ENCODE peak calls at places on chromosome 22, in six cellular contexts. L is H9, Q is neuronal stem cell, N is IMR-90, C is trophoblast cell, B is mesenchymal stem cell. S is an unnamed sample.

GRCh38 chr22:36015155-36015805 is 13.3 kb downstream of the RBFOX2 start:
- DNase-seq in N (no peak), C (no peak), Q (no peak), B (no peak), L (no peak), S (no peak)

GRCh38 chr22:24208012-24208749 is 26.9 kb downstream of the SUSD2 start:
- DNase-seq in N (peak; percentile 98), B (peak; percentile 99), C (peak; percentile 85), L (no peak), Q (no peak), S (no peak)

GRCh38 chr22:24481641-24482040 is 13.5 kb upstream of the UPB1 start:
- DNase-seq in L (no peak), Q (no peak), N (no peak), C (no peak), B (no peak), S (no peak)

GRCh38 chr22:24146791-24147353 is 34.4 kb upstream of the SUSD2 start:
- DNase-seq in C (peak; percentile 29), Q (no peak), L (peak; percentile 54), N (peak; percentile 92), B (peak; percentile 94), S (no peak)

GRCh38 chr22:17785185-17786184 is 11.2 kb upstream of the BID start:
- DNase-seq in C (peak; percentile 62), N (no peak), L (peak; percentile 88), Q (no peak), B (peak; percentile 42), S (peak; percentile 74)

GRCh38 chr22:37843746-37844089 is 416 bp downstream of the ANKRD54 start:
- DNase-seq in N (peak; percentile 32), C (no peak), L (no peak), B (peak; percentile 66), Q (no peak), S (no peak)

GRCh38 chr22:19109198-19110063 is 12.8 kb downstream of the DGCR2 start:
- DNase-seq in B (peak; percentile 74), N (peak; percentile 64), Q (no peak), L (no peak), C (no peak), S (no peak)

GRCh38 chr22:36239150-36239400 is 252 bp downstream of the APOL2 start:
- DNase-seq in N (no peak), L (no peak), B (no peak), Q (no peak), C (no peak), S (no peak)

GRCh38 chr22:27804683-27805297 is 3.2 kb upstream of the MN1 start:
- DNase-seq in Q (peak; percentile 64), C (peak; percentile 24), N (peak; percentile 64), L (peak; percentile 79), B (peak; percentile 74), S (peak; percentile 86)

GRCh38 chr22:19984201-19984753 is 32.3 kb downstream of the ARVCF start:
- DNase-seq in C (peak; percentile 60), B (peak; percentile 78), Q (no peak), N (peak; percentile 79), L (no peak), S (no peak)

GRCh38 chr22:22357024-22357868 is 112.7 kb downstream of the VPREB1 start:
- DNase-seq in Q (peak; percentile 78), N (peak; percentile 43), C (peak; percentile 75), L (peak; percentile 91), B (peak; percentile 58), S (peak; percentile 94)

GRCh38 chr22:20198527-20199319 is 47.9 kb upstream of the CCDC188 start:
- DNase-seq in Q (no peak), C (no peak), N (no peak), B (no peak), L (no peak), S (no peak)

GRCh38 chr22:41832553-41833368 is at the start of gene SREBF2:
- DNase-seq in N (peak; percentile 99), Q (peak; percentile 100), L (peak; percentile 100), B (peak; percentile 100), C (peak; percentile 99), S (peak; percentile 97)

GRCh38 chr22:41833369-41834004 is 582 bp downstream of the SREBF2 start:
- DNase-seq in Q (no peak), C (no peak), L (no peak), B (peak; percentile 48), N (no peak), S (peak; percentile 63)

GRCh38 chr22:41831383-41831782 is 1.5 kb upstream of the SREBF2 start:
- DNase-seq in B (peak; percentile 37), L (no peak), C (peak; percentile 99), Q (no peak), N (no peak), S (no peak)

GRCh38 chr22:41830174-41830573 is 2.7 kb upstream of the SREBF2 start:
- DNase-seq in Q (no peak), C (no peak), L (peak; percentile 52), B (no peak), N (no peak), S (no peak)

DNA sequence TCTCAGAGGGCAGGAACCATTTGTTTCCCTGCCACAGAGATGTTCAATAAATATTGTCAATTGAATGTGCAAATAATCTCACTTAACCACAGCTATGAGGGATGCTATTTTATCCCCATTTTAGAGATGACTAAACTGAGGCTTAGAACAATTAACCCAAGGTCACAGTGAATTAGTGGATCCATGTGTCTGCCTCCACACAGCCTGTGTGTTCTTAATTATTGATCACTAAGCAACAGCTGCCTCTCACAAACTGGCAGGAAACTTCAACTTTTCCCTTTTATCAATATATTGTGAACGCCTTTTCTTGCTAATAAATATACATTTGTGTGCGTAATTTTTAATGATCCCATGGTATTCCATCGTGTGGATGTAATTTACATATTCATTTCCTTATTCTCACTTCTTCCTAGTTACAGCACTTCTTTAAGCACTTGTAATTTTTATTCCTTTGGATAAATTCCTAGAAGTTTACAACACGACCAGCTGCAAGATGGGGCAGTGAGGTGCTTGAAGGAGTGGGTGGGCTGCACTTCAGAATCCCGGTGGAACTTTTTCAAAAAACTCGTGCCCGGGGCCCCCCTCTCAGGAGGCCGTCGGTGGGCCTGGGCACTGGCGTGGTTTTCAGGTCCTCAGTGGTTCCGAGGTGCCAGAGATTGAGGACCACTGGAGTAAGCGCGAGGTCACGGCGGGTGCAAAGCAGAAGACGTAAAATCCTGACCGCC is 915 bp upstream of the SREBF2 start:
- DNase-seq in Q (peak; percentile 26), N (peak; percentile 24), C (no peak), L (no peak), B (no peak), S (no peak)
- H2BK5ac ChIP-seq in Q (peak overlapping the region; percentile 94), N (peak overlapping the region; percentile 52), C (peak overlapping the region; percentile 100), L (peak overlapping the region; percentile 85), B (peak overlapping the region; percentile 87), S (peak overlapping the region; percentile 97)

DNA sequence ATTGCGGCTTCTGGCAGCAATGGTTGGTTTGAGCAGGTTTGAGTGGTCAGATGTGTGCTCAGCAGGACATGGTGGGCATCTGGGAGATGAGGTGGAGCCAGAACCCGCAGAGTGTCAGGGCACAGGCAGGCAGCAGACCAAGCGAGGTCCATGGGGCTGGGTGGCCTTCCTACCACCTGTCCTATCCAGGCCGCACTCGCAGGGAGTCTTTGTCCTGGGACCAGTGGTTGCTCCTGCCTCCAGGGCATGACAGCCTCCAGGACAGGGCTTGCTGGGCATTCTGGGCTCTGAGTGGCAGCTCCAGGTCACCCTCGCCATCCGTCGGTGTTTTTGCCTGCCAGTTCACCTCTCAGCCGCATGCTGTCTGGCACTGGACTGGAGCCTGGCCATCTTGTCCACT is 919.3 kb downstream of the TBC1D22A start:
- DNase-seq in B (no peak), C (no peak), Q (no peak), N (no peak), L (no peak), S (no peak)
- H4K91ac ChIP-seq in B (no peak overlapping the region), C (no peak overlapping the region), Q (no peak overlapping the region), N (no peak overlapping the region), L (no peak overlapping the region), S (no peak overlapping the region)

DNA sequence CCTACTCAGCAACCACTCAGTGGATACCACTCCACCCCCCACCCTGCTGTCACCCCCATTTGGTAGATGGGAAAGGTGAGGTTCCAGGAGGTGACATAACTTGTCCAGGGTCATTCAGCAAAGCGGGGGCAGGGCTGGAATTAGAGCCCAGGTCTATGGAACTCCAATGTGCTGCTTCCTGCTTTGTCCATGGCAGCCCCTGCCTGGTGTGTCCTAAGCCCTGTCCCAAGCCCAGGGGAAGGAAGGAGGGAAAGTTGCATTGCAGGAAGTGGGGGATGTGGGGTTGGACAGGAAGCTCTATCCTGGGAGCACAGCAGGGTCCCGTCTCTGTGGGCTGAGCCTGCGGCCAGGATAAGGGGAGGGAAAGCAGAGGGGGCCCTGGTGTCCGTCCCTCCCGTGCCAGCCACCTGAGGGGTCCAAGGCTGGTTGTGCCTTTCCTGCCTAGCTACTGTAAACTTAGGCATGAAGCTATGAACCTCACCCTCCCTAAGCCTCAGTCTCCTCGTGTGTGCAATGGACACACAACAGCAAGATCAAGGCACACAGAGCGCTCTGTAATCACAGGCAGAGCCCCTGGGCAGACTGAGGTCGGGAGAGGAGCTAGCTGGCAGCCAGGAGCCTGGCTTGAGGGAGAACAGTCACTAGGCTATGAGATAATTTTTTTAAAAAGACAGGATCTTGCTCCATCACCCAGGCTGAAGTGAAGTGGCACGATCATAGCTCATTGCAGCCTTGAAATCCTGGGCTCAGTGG is 12.9 kb downstream of the GAL3ST1 start:
- DNase-seq in N (no peak), C (no peak), B (no peak), Q (no peak), L (peak; percentile 66), S (no peak)
- H2BK5ac ChIP-seq in N (no peak overlapping the region), C (no peak overlapping the region), B (peak overlapping the region; percentile 47), Q (no peak overlapping the region), L (no peak overlapping the region), S (peak overlapping the region; percentile 71)

DNA sequence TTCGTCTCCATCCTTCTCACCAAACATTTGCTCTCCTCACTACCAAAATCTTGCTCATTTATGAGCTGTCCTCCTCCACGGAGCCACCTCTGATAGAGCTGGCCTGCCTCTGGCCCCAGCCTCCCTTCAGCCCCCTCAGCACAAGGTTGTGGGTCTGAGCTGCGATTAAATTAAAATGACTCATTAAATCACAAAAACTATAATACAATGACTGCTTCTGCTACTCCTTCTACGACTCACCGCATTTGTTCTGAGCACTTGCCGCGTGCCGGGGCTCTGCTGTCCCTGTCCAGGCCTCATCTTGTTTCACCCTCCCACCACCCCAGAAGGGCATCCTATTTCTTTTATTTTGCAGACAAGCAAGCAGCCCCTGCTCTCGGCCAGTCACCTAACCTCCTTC is 49.2 kb upstream of the TIMP3 start:
- DNase-seq in C (no peak), Q (no peak), N (peak; percentile 63), L (no peak), B (no peak), S (no peak)
- H4K91ac ChIP-seq in C (peak overlapping the region; percentile 78), Q (no peak overlapping the region), N (peak overlapping the region; percentile 66), L (no peak overlapping the region), B (peak overlapping the region; percentile 67), S (no peak overlapping the region)

GRCh38 chr22:45502215-45503070 is at the start of gene FBLN1:
- DNase-seq in Q (peak; percentile 85), B (peak; percentile 56), N (no peak), L (peak; percentile 74), C (peak; percentile 59), S (no peak)
- H2BK5ac ChIP-seq in Q (peak within 1 kb of the TSS; percentile 58), B (peak within 1 kb of the TSS; percentile 77), N (peak within 1 kb of the TSS; percentile 43), L (no peak within 1 kb of the TSS), C (peak within 1 kb of the TSS; percentile 97), S (peak within 1 kb of the TSS; percentile 91)

GRCh38 chr22:26536762-26537134 is 24.5 kb upstream of the TFIP11 start:
- DNase-seq in N (no peak), L (no peak), Q (no peak), B (no peak), C (no peak), S (no peak)

GRCh38 chr22:26534166-26534855 is 22.0 kb upstream of the TFIP11 start:
- DNase-seq in N (no peak), C (no peak), Q (no peak), B (no peak), L (no peak), S (no peak)

GRCh38 chr22:26534874-26535470 is 22.7 kb upstream of the TFIP11 start:
- DNase-seq in B (no peak), C (no peak), Q (no peak), N (no peak), L (no peak), S (no peak)

GRCh38 chr22:26536056-26536761 is 23.9 kb upstream of the TFIP11 start:
- DNase-seq in L (no peak), Q (no peak), N (no peak), B (no peak), C (no peak), S (no peak)

GRCh38 chr22:26535499-26535898 is 23.2 kb upstream of the TFIP11 start:
- DNase-seq in N (no peak), Q (no peak), B (no peak), L (no peak), C (no peak), S (no peak)
- H4K91ac ChIP-seq in N (no peak overlapping the region), Q (no peak overlapping the region), B (no peak overlapping the region), L (no peak overlapping the region), C (no peak overlapping the region), S (no peak overlapping the region)